ENCODE peak calls at places on chromosomes 3 and 15, in seven cellular contexts. G is substantia nigra; C is activated T-helper 1 cell treated with anti-CD3 and anti-CD28 coated beads, Interleukin-2, amount 50 U/mL, for 16 hours; K is mesenteric fat pad; Y is CD8-positive, alpha-beta T cell; E is Calu3; X is endodermal cell. B is an unnamed sample.

GRCh38 chr15:67124111-67124510 is 58.7 kb downstream of the SMAD3 start:
- DNase-seq in C (no peak), K (no peak), E (no peak), X (no peak), Y (no peak), G (no peak), B (no peak)

GRCh38 chr3:178706411-178706810 is 170.2 kb downstream of the KCNMB2 start:
- DNase-seq in K (no peak), E (no peak), G (no peak), Y (no peak), C (no peak), X (no peak), B (no peak)

GRCh38 chr15:35182841-35183479 is 97.9 kb upstream of the NANOGP8 start:
- DNase-seq in C (no peak), Y (no peak), K (no peak), G (no peak), X (peak; percentile 87), E (no peak), B (no peak)

GRCh38 chr3:105809204-105809893 is 59.5 kb downstream of the CBLB start:
- DNase-seq in Y (no peak), E (no peak), X (no peak), C (no peak), K (no peak), G (no peak), B (no peak)

GRCh38 chr3:146953523-146954125 is 348.5 kb upstream of the PLSCR5 start:
- DNase-seq in E (no peak), X (peak; percentile 50), K (no peak), Y (no peak), C (no peak), G (no peak), B (no peak)

GRCh38 chr3:102471001-102471400 is 36.2 kb downstream of the ZPLD1 start:
- DNase-seq in Y (no peak), G (no peak), K (no peak), E (no peak), C (no peak), X (peak; percentile 86), B (no peak)

GRCh38 chr15:79450648-79451047 is 18.5 kb downstream of the MINAR1 start:
- DNase-seq in Y (no peak), X (no peak), G (no peak), K (no peak), C (no peak), E (no peak), B (no peak)

GRCh38 chr15:79168922-79169322 is 78.3 kb upstream of the RASGRF1 start:
- DNase-seq in E (peak; percentile 69), K (no peak), C (no peak), Y (no peak), X (peak; percentile 93), G (peak; percentile 29), B (no peak)

GRCh38 chr15:68434021-68434420 is 2.1 kb upstream of the ITGA11 start:
- DNase-seq in C (no peak), E (no peak), X (no peak), K (no peak), Y (no peak), G (no peak), B (no peak)

GRCh38 chr3:154598166-154598565 is 168.2 kb upstream of the GPR149 start:
- DNase-seq in Y (no peak), X (no peak), E (no peak), G (no peak), C (no peak), K (no peak), B (no peak)

GRCh38 chr3:12138044-12138443 is 20.7 kb downstream of the TIMP4 start:
- DNase-seq in C (no peak), K (no peak), X (peak; percentile 62), E (peak; percentile 33), G (no peak), Y (no peak), B (no peak)

GRCh38 chr3:128327606-128328031 is 139.1 kb downstream of the DNAJB8 start:
- DNase-seq in X (peak; percentile 24), Y (no peak), K (peak; percentile 55), E (no peak), C (no peak), G (no peak), B (no peak)

GRCh38 chr3:113952921-113953320 is 5.1 kb downstream of the ZDHHC23 start:
- DNase-seq in Y (no peak), G (no peak), X (no peak), C (no peak), K (no peak), E (no peak), B (no peak)

GRCh38 chr15:60799885-60800728 is 321.2 kb upstream of the ICE2 start:
- DNase-seq in C (no peak), K (no peak), G (no peak), Y (peak; percentile 37), X (no peak), E (no peak), B (no peak)

GRCh38 chr3:129001101-129001816 is at the start of gene EFCC1:
- DNase-seq in X (peak; percentile 86), C (no peak), K (peak; percentile 90), G (no peak), Y (no peak), E (no peak), B (no peak)

GRCh38 chr3:45182915-45183881 is 37.0 kb upstream of the CDCP1 start:
- DNase-seq in C (no peak), K (no peak), X (peak; percentile 75), E (peak; percentile 72), Y (no peak), G (no peak), B (no peak)

GRCh38 chr3:193822492-193823220 is 229.6 kb downstream of the OPA1 start:
- DNase-seq in E (no peak), C (no peak), G (no peak), K (no peak), Y (no peak), X (peak; percentile 2), B (no peak)

GRCh38 chr15:47885921-47886320 is 168.6 kb downstream of the SEMA6D start:
- DNase-seq in Y (no peak), K (no peak), X (no peak), E (no peak), G (no peak), C (no peak), B (no peak)

GRCh38 chr3:182861345-182861744 is 68.0 kb downstream of the ATP11B start:
- DNase-seq in X (no peak), Y (no peak), G (no peak), C (no peak), E (no peak), K (no peak), B (no peak)

GRCh38 chr3:136547293-136547692 is 204.9 kb downstream of the STAG1 start:
- DNase-seq in C (no peak), E (peak; percentile 62), Y (no peak), X (no peak), G (no peak), K (no peak), B (no peak)

GRCh38 chr15:47964229-47964628 is 156.6 kb upstream of the SLC24A5 start:
- DNase-seq in X (no peak), C (no peak), G (no peak), K (no peak), E (no peak), Y (no peak), B (no peak)

GRCh38 chr3:37934631-37935289 is 55.8 kb upstream of the VILL start:
- DNase-seq in Y (no peak), E (no peak), X (no peak), G (no peak), C (no peak), K (no peak), B (no peak)

GRCh38 chr15:65792988-65793812 is 1.1 kb upstream of the DENND4A start:
- DNase-seq in G (no peak), K (no peak), C (no peak), E (no peak), Y (no peak), X (no peak), B (no peak)

GRCh38 chr3:85875589-85875988 is 916.8 kb downstream of the CADM2 start:
- DNase-seq in G (no peak), X (no peak), C (no peak), K (no peak), Y (no peak), E (no peak), B (no peak)

GRCh38 chr3:55521086-55522060 is 34.3 kb upstream of the WNT5A start:
- DNase-seq in Y (no peak), K (no peak), G (no peak), C (no peak), X (no peak), E (no peak), B (no peak)

GRCh38 chr3:14243782-14244181 is 65.2 kb downstream of the LSM3 start:
- DNase-seq in Y (no peak), G (no peak), C (no peak), E (no peak), K (no peak), X (peak; percentile 34), B (no peak)

GRCh38 chr3:59895972-59896371 is 846.1 kb upstream of the CFAP20DC start:
- DNase-seq in C (no peak), Y (no peak), G (no peak), X (no peak), K (no peak), E (no peak), B (no peak)

GRCh38 chr15:70121656-70122297 is 24.1 kb upstream of the TLE3 start:
- DNase-seq in C (no peak), X (no peak), E (no peak), G (no peak), Y (no peak), K (no peak), B (no peak)

GRCh38 chr3:73580343-73580742 is 44.4 kb downstream of the PDZRN3 start:
- DNase-seq in K (no peak), X (no peak), C (no peak), E (no peak), Y (no peak), G (no peak), B (no peak)

GRCh38 chr3:112781611-112782010 is 65.1 kb downstream of the CD200R1L start:
- DNase-seq in G (no peak), E (no peak), K (no peak), Y (no peak), X (no peak), C (no peak), B (no peak)

GRCh38 chr15:93428135-93428534 is 339.1 kb upstream of the RGMA start:
- DNase-seq in C (no peak), G (no peak), K (no peak), X (no peak), Y (no peak), E (peak; percentile 27), B (no peak)

GRCh38 chr3:194043516-194043915 is 92.4 kb upstream of the HES1 start:
- DNase-seq in E (no peak), Y (no peak), K (no peak), G (no peak), C (no peak), X (no peak), B (no peak)

GRCh38 chr3:123595396-123595795 is 10.5 kb upstream of the HACD2 start:
- DNase-seq in G (no peak), Y (no peak), C (no peak), X (no peak), K (no peak), E (no peak), B (no peak)

GRCh38 chr3:51679777-51680176 is 8.7 kb downstream of the TEX264 start:
- DNase-seq in Y (no peak), X (no peak), C (no peak), K (no peak), E (no peak), G (no peak), B (no peak)

GRCh38 chr15:63043391-63044076 is 987 bp downstream of the TPM1 start:
- DNase-seq in Y (no peak), G (no peak), K (no peak), E (no peak), C (no peak), X (peak; percentile 67), B (no peak)